ENCODE peak calls at places on chromosomes 5 and 9, in four cellular contexts. O is WTC11, M is K562, S is HepG2. F is an unnamed sample.

GRCh38 chr5:30540150-30540549 is 653.3 kb upstream of the CDH6 start:
- DNase-seq in O (no peak), M (no peak), S (no peak), F (no peak)

GRCh38 chr5:111934511-111934910 is 177.5 kb upstream of the NREP start:
- DNase-seq in O (no peak), M (no peak), S (no peak), F (no peak)

GRCh38 chr5:146825033-146825432 is 53.5 kb downstream of the PPP2R2B start:
- DNase-seq in O (peak; percentile 69), M (no peak), S (peak; percentile 6), F (peak; percentile 14)

GRCh38 chr5:65017636-65018035 is 248.9 kb downstream of the CWC27 start:
- DNase-seq in O (no peak), M (no peak), S (no peak), F (no peak)

GRCh38 chr5:142304013-142304701 is 20.7 kb downstream of the SPRY4 start:
- DNase-seq in O (no peak), M (no peak), S (no peak), F (no peak)

GRCh38 chr9:136231478-136232297 is 13.9 kb downstream of the QSOX2 start:
- DNase-seq in O (no peak), M (peak; percentile 53), S (no peak), F (no peak)

GRCh38 chr9:107587175-107587963 is 97.8 kb upstream of the KLF4 start:
- DNase-seq in O (no peak), M (no peak), S (no peak), F (no peak)

GRCh38 chr9:106333487-106333886 is 529.5 kb upstream of the ZNF462 start:
- DNase-seq in O (no peak), M (no peak), S (no peak), F (no peak)

GRCh38 chr9:107768224-107768623 is 278.7 kb upstream of the KLF4 start:
- DNase-seq in O (no peak), M (no peak), S (no peak), F (no peak)

GRCh38 chr9:136204086-136204805 is 682 bp downstream of the LHX3 start:
- DNase-seq in O (no peak), M (no peak), S (no peak), F (no peak)

GRCh38 chr9:134597041-134597913 is 44.3 kb upstream of the COL5A1 start:
- DNase-seq in O (no peak), M (no peak), S (no peak), F (no peak)

GRCh38 chr5:39191216-39191615 is 28.1 kb downstream of the FYB1 start:
- DNase-seq in O (no peak), M (peak; percentile 13), S (no peak), F (no peak)

GRCh38 chr5:173328896-173329369 is 719 bp upstream of the STC2 start:
- DNase-seq in O (peak; percentile 70), M (no peak), S (peak; percentile 64), F (peak; percentile 48)

GRCh38 chr5:90095292-90096060 is 314.1 kb downstream of the CETN3 start:
- DNase-seq in O (no peak), M (no peak), S (no peak), F (no peak)

GRCh38 chr5:143361438-143361837 is 42.0 kb downstream of the NR3C1 start:
- DNase-seq in O (no peak), M (no peak), S (no peak), F (no peak)

GRCh38 chr5:149063017-149063687 is at the start of gene SH3TC2:
- DNase-seq in O (peak; percentile 66), M (peak; percentile 30), S (peak; percentile 90), F (no peak)

GRCh38 chr9:126395439-126396212 is 69.0 kb downstream of the MVB12B start:
- DNase-seq in O (no peak), M (no peak), S (no peak), F (no peak)

GRCh38 chr9:8070779-8071444 is 271.3 kb upstream of the DMAC1 start:
- DNase-seq in O (peak; percentile 29), M (no peak), S (no peak), F (no peak)

GRCh38 chr9:116594552-116594951 is 92.6 kb upstream of the TRIM32 start:
- DNase-seq in O (no peak), M (no peak), S (no peak), F (no peak)

GRCh38 chr9:134666801-134667200 is 25.2 kb downstream of the COL5A1 start:
- DNase-seq in O (no peak), M (no peak), S (no peak), F (no peak)

GRCh38 chr5:66860199-66860975 is 264.2 kb downstream of the MAST4 start:
- DNase-seq in O (peak; percentile 13), M (no peak), S (no peak), F (no peak)

GRCh38 chr5:90558344-90559192 is at the start of gene ADGRV1:
- DNase-seq in O (peak; percentile 97), M (peak; percentile 80), S (peak; percentile 9), F (peak; percentile 92)

GRCh38 chr9:124355032-124355940 is 60.0 kb downstream of the PSMB7 start:
- DNase-seq in O (no peak), M (no peak), S (no peak), F (no peak)

GRCh38 chr5:80238778-80239679 is 16.8 kb downstream of the SERINC5 start:
- DNase-seq in O (no peak), M (no peak), S (no peak), F (no peak)

GRCh38 chr5:125081101-125081500 is 334.7 kb upstream of the ZNF608 start:
- DNase-seq in O (no peak), M (no peak), S (no peak), F (no peak)

GRCh38 chr5:76384189-76384588 is 18.9 kb upstream of the IQGAP2 start:
- DNase-seq in O (no peak), M (no peak), S (peak; percentile 46), F (no peak)

GRCh38 chr9:77022783-77023440 is 3.5 kb downstream of the FOXB2 start:
- DNase-seq in O (peak; percentile 73), M (no peak), S (no peak), F (no peak)

GRCh38 chr9:72858089-72858912 is 94.6 kb downstream of the ALDH1A1 start:
- DNase-seq in O (no peak), M (peak; percentile 77), S (peak; percentile 94), F (no peak)

GRCh38 chr9:102950341-102950740 is 44.8 kb upstream of the CYLC2 start:
- DNase-seq in O (no peak), M (no peak), S (no peak), F (no peak)

GRCh38 chr5:100824635-100825034 is 78.4 kb downstream of the ST8SIA4 start:
- DNase-seq in O (no peak), M (no peak), S (no peak), F (no peak)

GRCh38 chr5:104513194-104513602 is 950.6 kb upstream of the NUDT12 start:
- DNase-seq in O (no peak), M (no peak), S (peak; percentile 0), F (no peak)

GRCh38 chr5:178527458-178528307 is 62.5 kb downstream of the COL23A1 start:
- DNase-seq in O (no peak), M (no peak), S (no peak), F (no peak)

GRCh38 chr9:127825319-127826051 is 22.8 kb downstream of the FPGS start:
- DNase-seq in O (peak; percentile 97), M (peak; percentile 81), S (peak; percentile 56), F (peak; percentile 83)

GRCh38 chr9:127826253-127826913 is 23.7 kb downstream of the FPGS start:
- DNase-seq in O (no peak), M (no peak), S (no peak), F (no peak)

GRCh38 chr9:127829205-127829935 is 25.1 kb downstream of the ENG start:
- DNase-seq in O (no peak), M (no peak), S (no peak), F (no peak)

GRCh38 chr9:127832248-127832647 is 22.2 kb downstream of the ENG start:
- DNase-seq in O (no peak), M (no peak), S (no peak), F (no peak)

GRCh38 chr9:127828262-127829031 is 25.8 kb downstream of the FPGS start:
- DNase-seq in O (peak; percentile 98), M (peak; percentile 95), S (peak; percentile 83), F (peak; percentile 59)
- TF ChIP-seq ELF4 in O (no peak), M (peak; percentile 93), S (no peak), F (no peak)

DNA sequence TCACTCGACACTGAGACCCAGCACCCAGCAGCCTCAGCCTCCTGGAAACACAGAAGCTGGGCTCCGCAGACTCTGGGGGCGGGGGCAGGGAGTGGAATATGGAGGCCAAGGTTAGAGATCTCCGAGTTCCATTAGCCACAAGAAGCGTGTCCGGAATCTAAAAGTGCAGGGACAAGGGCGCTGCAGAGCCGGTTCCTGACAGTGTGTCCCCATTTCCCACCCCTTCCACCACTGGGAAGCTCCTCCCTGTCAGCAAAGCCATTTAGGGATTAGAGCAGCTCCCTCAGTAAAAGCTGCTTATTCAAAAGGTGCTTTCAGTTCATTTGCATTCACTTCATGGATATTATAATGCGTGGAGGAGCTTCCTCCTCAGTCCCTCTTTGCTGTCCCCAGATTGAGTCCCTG is 74.1 kb upstream of the HSPA9 start:
- DNase-seq in O (no peak), M (no peak), S (no peak), F (no peak)
- TF ChIP-seq ELF4 in O (no peak), M (no peak), S (no peak), F (no peak)

DNA sequence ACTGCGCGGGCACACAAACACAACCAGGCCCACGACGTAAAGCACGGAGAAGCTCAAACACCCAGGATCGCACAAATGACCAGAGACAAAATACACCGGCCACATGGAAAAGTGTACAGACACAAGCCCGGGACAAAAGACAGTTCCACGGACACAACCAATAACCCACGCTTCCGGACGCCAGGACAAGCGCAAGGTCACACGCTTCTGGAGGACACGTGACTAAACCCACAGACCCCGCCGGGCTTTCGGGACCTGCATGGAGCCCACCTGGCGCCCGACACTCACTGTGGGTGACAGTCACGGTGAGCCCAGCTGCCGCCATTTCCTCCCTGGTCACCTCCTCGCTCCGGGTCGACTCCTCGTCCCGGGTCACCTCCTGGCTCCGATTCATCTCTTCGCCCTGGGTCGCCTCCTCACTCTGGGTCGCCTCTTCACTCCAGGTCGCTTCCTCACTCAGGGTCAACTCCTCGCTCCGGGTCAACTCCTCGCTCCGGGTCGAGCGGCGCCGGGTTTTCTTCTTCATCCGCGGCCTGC is 504 bp downstream of the BAG1 start:
- DNase-seq in O (no peak), M (no peak), S (peak; percentile 10), F (peak; percentile 35)
- TF ChIP-seq ELF4 in O (no peak), M (no peak), S (no peak), F (no peak)

DNA sequence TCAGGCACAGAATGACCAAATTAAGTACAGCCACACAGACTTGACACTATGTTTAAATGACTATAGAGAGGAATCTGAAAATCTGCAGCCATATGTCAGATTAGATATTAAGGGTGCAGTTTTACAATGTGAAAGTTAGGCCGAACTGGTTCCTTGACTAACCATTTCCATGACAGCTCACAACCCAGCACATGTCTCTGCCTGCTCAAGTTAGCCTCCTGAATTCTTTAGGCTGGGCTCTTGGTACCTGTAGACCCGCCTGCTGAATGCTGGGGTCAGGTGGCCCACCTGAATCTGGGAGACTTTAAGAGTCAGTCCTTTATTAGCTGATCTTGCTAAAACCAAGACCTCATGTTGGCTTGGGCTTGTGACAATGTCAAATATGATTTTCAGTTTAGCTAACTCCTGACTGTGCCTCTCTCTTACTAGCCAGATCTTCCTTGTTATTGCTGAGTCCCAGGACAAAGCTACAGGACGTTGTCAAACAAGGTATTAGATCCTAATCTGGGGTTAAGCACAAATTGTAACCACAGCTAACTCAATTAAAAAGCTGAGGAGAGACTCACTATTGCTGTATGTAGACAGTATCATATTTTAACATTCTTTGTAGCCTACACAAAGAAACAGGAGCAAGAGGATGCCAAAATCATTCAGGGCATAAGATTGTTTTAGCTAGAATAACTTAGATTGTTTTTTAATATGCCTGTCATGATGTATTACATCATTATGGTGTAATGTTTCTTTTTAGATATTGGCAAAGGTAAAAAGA is 490.9 kb downstream of the SEMA5A start:
- DNase-seq in O (no peak), M (no peak), S (no peak), F (no peak)
- TF ChIP-seq ELF4 in O (no peak), M (no peak), S (no peak), F (no peak)